ENCODE peak calls at places on chromosomes 16 and 17, in eight cellular contexts. H is IMR-90, Q is thoracic aorta, U is H9, L is left lung, V is gastrocnemius medialis, G is mammary epithelial cell, N is AG04450. Z is an unnamed sample.

GRCh38 chr16:29736112-29736511 is 9.7 kb downstream of the C16orf54 start:
- DNase-seq in U (no peak), H (no peak), V (no peak), Q (no peak), N (no peak), G (no peak), L (no peak), Z (no peak)

GRCh38 chr17:58491510-58492045 is 3.4 kb upstream of the HSF5 start:
- DNase-seq in G (no peak), Q (no peak), H (no peak), L (no peak), U (no peak), N (no peak), V (no peak), Z (no peak)

GRCh38 chr16:88627531-88628411 is 10.6 kb upstream of the IL17C start:
- DNase-seq in G (no peak), N (no peak), V (no peak), U (no peak), H (no peak), L (no peak), Q (no peak), Z (no peak)

GRCh38 chr16:85037050-85037410 is 9.4 kb downstream of the KIAA0513 start:
- DNase-seq in V (no peak), G (peak; percentile 84), Q (no peak), N (peak; percentile 36), L (no peak), U (no peak), H (peak; percentile 97), Z (no peak)

GRCh38 chr16:84606081-84606875 is 11.6 kb downstream of the COTL1 start:
- DNase-seq in H (no peak), L (no peak), V (no peak), Q (no peak), N (no peak), U (no peak), G (no peak), Z (no peak)

GRCh38 chr16:16062023-16062932 is 112.9 kb downstream of the ABCC1 start:
- DNase-seq in Q (no peak), U (no peak), H (no peak), G (no peak), V (peak; percentile 48), N (no peak), L (no peak), Z (no peak)

GRCh38 chr17:19417611-19418010 is 6.6 kb downstream of the RNF112 start:
- DNase-seq in G (peak; percentile 14), H (peak; percentile 6), N (no peak), L (no peak), Q (no peak), V (no peak), U (no peak), Z (no peak)

GRCh38 chr16:65122974-65123845 is 1.3 kb upstream of the CDH11 start:
- DNase-seq in U (peak; percentile 35), Q (no peak), L (peak; percentile 77), G (no peak), N (no peak), V (no peak), H (peak; percentile 63), Z (no peak)

GRCh38 chr16:1342526-1343427 is 8.9 kb downstream of the TSR3 start:
- DNase-seq in U (peak; percentile 99), L (peak; percentile 98), G (peak; percentile 96), N (peak; percentile 43), H (peak; percentile 82), V (peak; percentile 95), Q (peak; percentile 84), Z (peak; percentile 91)

GRCh38 chr17:77959216-77959925 is 868 bp downstream of the TNRC6C start:
- DNase-seq in L (peak; percentile 83), V (no peak), G (peak; percentile 19), H (peak; percentile 19), U (no peak), Q (no peak), N (no peak), Z (peak; percentile 14)

GRCh38 chr16:63890072-63890471 is 1231.8 kb downstream of the CDH11 start:
- DNase-seq in L (no peak), U (no peak), V (no peak), Q (no peak), G (peak; percentile 14), H (peak; percentile 4), N (no peak), Z (no peak)

GRCh38 chr16:65876200-65876498 is 490.3 kb upstream of the CDH5 start:
- DNase-seq in V (no peak), N (no peak), H (peak; percentile 51), Q (no peak), U (no peak), L (no peak), G (no peak), Z (no peak)

GRCh38 chr16:77540656-77541055 is 105.8 kb upstream of the ADAMTS18 start:
- DNase-seq in Q (no peak), N (no peak), U (no peak), G (peak; percentile 34), H (no peak), L (no peak), V (no peak), Z (no peak)

GRCh38 chr17:9470171-9470570 is 105.4 kb downstream of the STX8 start:
- DNase-seq in U (no peak), L (no peak), V (no peak), G (no peak), Q (no peak), N (no peak), H (no peak), Z (no peak)

GRCh38 chr16:75658175-75658574 is 10.6 kb downstream of the TERF2IP start:
- DNase-seq in L (no peak), G (no peak), N (no peak), Q (no peak), U (no peak), V (no peak), H (no peak), Z (no peak)

GRCh38 chr17:75561927-75562603 is 25.5 kb upstream of the MYO15B start:
- DNase-seq in U (no peak), G (no peak), L (peak; percentile 50), H (no peak), V (no peak), Q (no peak), N (no peak), Z (no peak)

GRCh38 chr17:60559995-60560859 is 34.2 kb upstream of the APPBP2 start:
- DNase-seq in L (no peak), U (no peak), Q (no peak), N (no peak), H (no peak), G (no peak), V (no peak), Z (no peak)

GRCh38 chr16:28873543-28874201 is 4.6 kb upstream of the ATP2A1 start:
- DNase-seq in G (no peak), V (no peak), L (no peak), Q (no peak), U (peak; percentile 59), H (no peak), N (no peak), Z (peak; percentile 38)

GRCh38 chr16:86878290-86879160 is 300.2 kb downstream of the FOXL1 start:
- DNase-seq in N (no peak), U (no peak), L (no peak), Q (no peak), G (no peak), H (no peak), V (no peak), Z (no peak)

GRCh38 chr17:62652251-62653001 is 25.0 kb downstream of the MRC2 start:
- DNase-seq in Q (no peak), G (peak; percentile 69), L (peak; percentile 89), U (no peak), H (peak; percentile 75), N (no peak), V (no peak), Z (no peak)

GRCh38 chr16:89498839-89499238 is 8.5 kb upstream of the ANKRD11 start:
- DNase-seq in N (no peak), Q (no peak), V (peak; percentile 46), L (peak; percentile 4), G (no peak), U (no peak), H (no peak), Z (no peak)

GRCh38 chr16:78210305-78210704 is 110.9 kb downstream of the WWOX start:
- DNase-seq in Q (no peak), G (peak; percentile 89), L (no peak), N (no peak), U (no peak), V (no peak), H (peak; percentile 29), Z (no peak)

GRCh38 chr17:39194089-39194984 is 3.1 kb downstream of the CACNB1 start:
- DNase-seq in L (no peak), U (peak; percentile 93), N (no peak), V (peak; percentile 88), H (peak; percentile 67), Q (peak; percentile 54), G (no peak), Z (no peak)

GRCh38 chr17:44533533-44534246 is 23.6 kb upstream of the FZD2 start:
- DNase-seq in Q (peak; percentile 73), U (peak; percentile 97), N (peak; percentile 82), H (peak; percentile 90), G (peak; percentile 52), L (peak; percentile 94), V (peak; percentile 58), Z (peak; percentile 86)

DNA sequence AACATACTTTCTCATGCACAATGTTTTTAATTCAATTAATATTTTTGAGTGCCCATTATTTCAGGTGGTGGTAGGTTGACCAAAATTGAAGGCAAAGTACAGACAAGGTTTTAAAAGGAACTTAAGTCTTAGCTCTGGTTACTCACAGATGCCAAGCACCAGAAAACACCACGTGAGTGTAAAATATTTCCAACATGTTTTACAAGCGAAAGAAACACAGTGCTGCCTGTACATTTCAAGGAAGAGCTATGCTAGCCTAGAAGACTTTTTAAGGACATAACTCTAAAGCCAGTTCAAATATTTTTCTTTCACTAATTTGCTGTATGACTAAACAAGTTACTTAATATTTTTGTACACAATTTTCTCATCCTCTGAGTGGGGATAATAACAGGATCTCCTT is 736.4 kb upstream of the GOT2 start:
- DNase-seq in Q (no peak), V (no peak), N (no peak), U (no peak), H (no peak), L (no peak), G (no peak), Z (no peak)
- H3K9me3 ChIP-seq in Q (no peaks in the 10 kb centered on the region), V (no peaks in the 10 kb centered on the region), N (no peaks in the 10 kb centered on the region), U (no peaks in the 10 kb centered on the region), H (no peaks in the 10 kb centered on the region), L (peaks cover 4% of the 10 kb centered on the region), G (no peaks in the 10 kb centered on the region), Z (no peaks in the 10 kb centered on the region)

GRCh38 chr16:60684002-60684401 is 1352.2 kb downstream of the CDH8 start:
- DNase-seq in V (no peak), G (no peak), L (no peak), U (no peak), Q (no peak), N (no peak), H (no peak), Z (no peak)
- H3K9me3 ChIP-seq in V (no peaks in the 10 kb centered on the region), G (no peaks in the 10 kb centered on the region), L (peaks cover 3% of the 10 kb centered on the region), U (no peaks in the 10 kb centered on the region), Q (no peaks in the 10 kb centered on the region), N (peaks cover 15% of the 10 kb centered on the region), H (peaks cover 10% of the 10 kb centered on the region), Z (peaks cover 3% of the 10 kb centered on the region)

GRCh38 chr17:22142091-22142490 is 449.8 kb downstream of the KCNJ18 start:
- DNase-seq in H (no peak), U (no peak), Q (no peak), L (no peak), V (no peak), N (no peak), G (no peak), Z (no peak)
- H3K9me3 ChIP-seq in H (peaks cover 2% of the 10 kb centered on the region), U (peaks cover 80% of the 10 kb centered on the region), Q (no peaks in the 10 kb centered on the region), L (peaks cover 12% of the 10 kb centered on the region), V (no peaks in the 10 kb centered on the region), N (peaks cover 4% of the 10 kb centered on the region), G (peaks cover 46% of the 10 kb centered on the region), Z (no peaks in the 10 kb centered on the region)

DNA sequence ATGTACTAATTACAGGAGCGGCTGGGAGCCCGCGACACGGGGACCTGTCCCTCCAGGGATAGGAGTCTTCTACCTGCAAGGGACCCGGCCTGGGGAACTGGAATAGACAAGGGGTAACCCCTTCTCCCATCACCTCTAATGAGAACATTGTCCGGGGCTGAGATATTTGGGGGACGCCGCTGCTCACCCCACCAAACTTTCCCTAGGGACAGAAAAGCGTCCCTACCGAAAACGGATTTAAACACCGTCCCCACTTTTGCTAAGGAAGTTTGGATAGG is 3.4 kb upstream of the SOX9 start:
- DNase-seq in V (no peak), H (no peak), Q (no peak), N (no peak), L (no peak), G (no peak), U (no peak), Z (no peak)
- H3K9me3 ChIP-seq in V (no peaks in the 10 kb centered on the region), H (no peaks in the 10 kb centered on the region), Q (no peaks in the 10 kb centered on the region), N (peaks cover 12% of the 10 kb centered on the region), L (no peaks in the 10 kb centered on the region), G (no peaks in the 10 kb centered on the region), U (no peaks in the 10 kb centered on the region), Z (no peaks in the 10 kb centered on the region)

Z was measured in T-helper 17 cell.